ENCODE peak calls at places on chromosomes 13 and 19, in nine cellular contexts. G is AG10803, F is neural crest cell, V is endothelial cell, M is foreskin fibroblast, P is IMR-90, C is cardiac fibroblast, N is upper lobe of left lung, E is tibial nerve. J is an unnamed sample.

GRCh38 chr13:114130708-114131580 is 1.5 kb downstream of the RASA3 start:
- DNase-seq in G (peak; percentile 88), F (no peak), V (peak; percentile 56), M (peak; percentile 94), P (peak; percentile 91), C (peak; percentile 91), N (peak; percentile 84), E (peak; percentile 41), J (no peak)

GRCh38 chr13:44068169-44068568 is 188.5 kb downstream of the LACC1 start:
- DNase-seq in G (no peak), F (no peak), V (no peak), M (peak; percentile 40), P (peak; percentile 77), C (peak; percentile 28), N (no peak), E (no peak), J (no peak)

GRCh38 chr13:20442798-20443381 is 82.8 kb downstream of the CRYL1 start:
- DNase-seq in G (no peak), F (no peak), V (no peak), M (no peak), P (no peak), C (no peak), N (no peak), E (no peak), J (no peak)

GRCh38 chr19:48793271-48793670 is 17.6 kb downstream of the BCAT2 start:
- DNase-seq in G (no peak), F (no peak), V (no peak), M (no peak), P (no peak), C (no peak), N (no peak), E (no peak), J (no peak)

GRCh38 chr19:13053761-13054604 is 48.7 kb downstream of the LYL1 start:
- DNase-seq in G (peak; percentile 98), F (peak; percentile 62), V (peak; percentile 74), M (peak; percentile 97), P (peak; percentile 96), C (peak; percentile 95), N (peak; percentile 78), E (peak; percentile 83), J (no peak)

GRCh38 chr19:11092181-11092538 is 2.9 kb downstream of the LDLR start:
- DNase-seq in G (peak; percentile 74), F (no peak), V (no peak), M (no peak), P (peak; percentile 74), C (peak; percentile 82), N (no peak), E (no peak), J (no peak)

GRCh38 chr13:110415669-110416068 is 108.6 kb downstream of the COL4A2 start:
- DNase-seq in G (no peak), F (no peak), V (no peak), M (no peak), P (peak; percentile 24), C (peak; percentile 59), N (no peak), E (no peak), J (no peak)

GRCh38 chr19:45716314-45717130 is 14.2 kb downstream of the FBXO46 start:
- DNase-seq in G (peak; percentile 31), F (no peak), V (no peak), M (no peak), P (no peak), C (peak; percentile 38), N (no peak), E (peak; percentile 35), J (no peak)

GRCh38 chr13:46213242-46213641 is 1.5 kb downstream of the LRRC63 start:
- DNase-seq in G (no peak), F (no peak), V (no peak), M (no peak), P (no peak), C (no peak), N (no peak), E (no peak), J (no peak)

GRCh38 chr13:110825516-110825915 is 89.4 kb downstream of the ANKRD10 start:
- DNase-seq in G (no peak), F (no peak), V (no peak), M (no peak), P (no peak), C (no peak), N (peak; percentile 37), E (no peak), J (no peak)

GRCh38 chr19:9986787-9987281 is 23.5 kb downstream of the COL5A3 start:
- DNase-seq in G (peak; percentile 95), F (no peak), V (no peak), M (peak; percentile 43), P (peak; percentile 29), C (no peak), N (no peak), E (peak; percentile 35), J (no peak)

GRCh38 chr19:18980432-18981020 is 39.5 kb upstream of the HOMER3 start:
- DNase-seq in G (no peak), F (no peak), V (no peak), M (no peak), P (no peak), C (no peak), N (no peak), E (no peak), J (no peak)

GRCh38 chr13:111304603-111305289 is 15.7 kb upstream of the TEX29 start:
- DNase-seq in G (no peak), F (no peak), V (no peak), M (no peak), P (no peak), C (no peak), N (no peak), E (no peak), J (no peak)

GRCh38 chr13:50512602-50513527 is 330.6 kb downstream of the DLEU7 start:
- DNase-seq in G (peak; percentile 62), F (peak; percentile 24), V (no peak), M (peak; percentile 37), P (peak; percentile 61), C (peak; percentile 69), N (peak; percentile 32), E (peak; percentile 44), J (no peak)

GRCh38 chr13:114024603-114025431 is 50.9 kb upstream of the C13orf46 start:
- DNase-seq in G (no peak), F (no peak), V (no peak), M (no peak), P (no peak), C (no peak), N (peak; percentile 83), E (no peak), J (no peak)

GRCh38 chr19:52453324-52454094 is at the start of gene ZNF578:
- DNase-seq in G (peak; percentile 84), F (no peak), V (no peak), M (peak; percentile 87), P (peak; percentile 84), C (peak; percentile 91), N (peak; percentile 85), E (peak; percentile 42), J (peak; percentile 94)

DNA sequence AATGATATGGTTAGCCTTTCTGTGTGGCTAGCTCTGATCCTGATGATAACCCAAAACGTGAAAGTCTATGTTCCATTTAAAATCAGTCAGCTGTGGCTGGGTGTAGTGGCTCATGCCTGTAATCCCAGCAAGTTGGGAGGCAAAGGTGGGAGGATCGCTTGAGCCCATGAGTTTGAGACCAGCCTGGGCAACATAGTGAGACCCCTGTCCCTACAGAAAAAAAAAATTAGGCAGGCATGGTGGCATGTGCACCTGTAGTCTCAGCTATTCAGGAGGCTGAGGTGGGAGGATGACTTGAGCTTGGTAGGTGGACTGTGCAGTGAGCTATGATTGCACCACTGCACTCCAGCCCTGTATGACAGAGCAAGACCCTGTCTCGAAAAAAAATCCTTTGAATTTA is 1.1 kb upstream of the EID2B start:
- DNase-seq in G (no peak), F (no peak), V (no peak), M (no peak), P (no peak), C (no peak), N (no peak), E (no peak), J (no peak)
- TF ChIP-seq CTCF in G (no peak), F (no peak), V (no peak), M (no peak), P (no peak), C (no peak), N (no peak), E (no peak), J (no peak)

GRCh38 chr19:29858000-29858596 is 46.3 kb downstream of the CCNE1 start:
- DNase-seq in G (no peak), F (no peak), V (no peak), M (no peak), P (no peak), C (no peak), N (peak; percentile 41), E (no peak), J (no peak)
- TF ChIP-seq CTCF in G (peak; percentile 41), F (peak; percentile 68), V (peak; percentile 71), M (peak; percentile 56), P (peak; percentile 37), C (peak; percentile 50), N (peak; percentile 29), E (peak; percentile 21), J (peak; percentile 39)

GRCh38 chr13:33526718-33527117 is 241.2 kb upstream of the STARD13 start:
- DNase-seq in G (no peak), F (no peak), V (no peak), M (no peak), P (no peak), C (no peak), N (no peak), E (no peak), J (no peak)
- TF ChIP-seq CTCF in G (no peak), F (no peak), V (no peak), M (no peak), P (no peak), C (no peak), N (no peak), E (no peak), J (no peak)

GRCh38 chr19:28239270-28239669 is 973.7 kb downstream of the UQCRFS1 start:
- DNase-seq in G (no peak), F (peak; percentile 11), V (peak; percentile 62), M (no peak), P (no peak), C (peak; percentile 4), N (no peak), E (no peak), J (no peak)
- TF ChIP-seq CTCF in G (peak; percentile 22), F (peak; percentile 48), V (peak; percentile 38), M (no peak), P (no peak), C (peak; percentile 16), N (no peak), E (no peak), J (peak; percentile 39)

GRCh38 chr19:3852614-3853254 is 16.1 kb downstream of the ZFR2 start:
- DNase-seq in G (peak; percentile 56), F (no peak), V (no peak), M (peak; percentile 69), P (peak; percentile 60), C (peak; percentile 87), N (no peak), E (no peak), J (no peak)

GRCh38 chr19:3852177-3852511 is 16.7 kb downstream of the ZFR2 start:
- DNase-seq in G (no peak), F (no peak), V (no peak), M (no peak), P (no peak), C (no peak), N (no peak), E (no peak), J (no peak)

GRCh38 chr19:3851254-3852176 is 17.3 kb downstream of the ZFR2 start:
- DNase-seq in G (no peak), F (no peak), V (no peak), M (peak; percentile 6), P (no peak), C (peak; percentile 41), N (no peak), E (no peak), J (no peak)

GRCh38 chr19:3857449-3858003 is 11.3 kb downstream of the ZFR2 start:
- DNase-seq in G (no peak), F (no peak), V (no peak), M (no peak), P (no peak), C (no peak), N (no peak), E (no peak), J (no peak)

GRCh38 chr19:3855321-3855720 is 13.5 kb downstream of the ZFR2 start:
- DNase-seq in G (no peak), F (no peak), V (no peak), M (no peak), P (no peak), C (no peak), N (no peak), E (no peak), J (no peak)
- TF ChIP-seq CTCF in G (no peak), F (no peak), V (no peak), M (no peak), P (no peak), C (no peak), N (no peak), E (no peak), J (no peak)

J was measured in D721Med.